ENCODE peak calls at places on chromosomes 7 and 10, in five cellular contexts. F is mammary epithelial cell; V is fibroblast of lung; W is KBM-7; K is stimulated activated CD4-positive, alpha-beta T cell treated with anti-CD3 and anti-CD28 coated beads, Interleukin-2, amount 100 ng/mL, for 48 hours. E is an unnamed sample.

GRCh38 chr10:5013385-5013784 is 9.7 kb upstream of the AKR1C2 start:
- DNase-seq in F (no peak), V (no peak), W (no peak), K (no peak), E (no peak)

GRCh38 chr7:104933433-104934074 is 80.5 kb upstream of the KMT2E start:
- DNase-seq in F (no peak), V (no peak), W (no peak), K (no peak), E (no peak)

GRCh38 chr7:99128076-99128950 is 15.6 kb downstream of the SMURF1 start:
- DNase-seq in F (no peak), V (no peak), W (no peak), K (no peak), E (no peak)

GRCh38 chr7:159042084-159042483 is 102.6 kb downstream of the VIPR2 start:
- DNase-seq in F (no peak), V (no peak), W (no peak), K (no peak), E (no peak)

GRCh38 chr7:111987115-111987826 is 218.9 kb downstream of the DOCK4 start:
- DNase-seq in F (peak; percentile 62), V (peak; percentile 65), W (peak; percentile 80), K (no peak), E (peak; percentile 20)

GRCh38 chr10:31599626-31600504 is 280.8 kb downstream of the ZEB1 start:
- DNase-seq in F (no peak), V (no peak), W (peak; percentile 51), K (no peak), E (no peak)

GRCh38 chr7:140640727-140641531 is at the start of gene DENND2A:
- DNase-seq in F (no peak), V (peak; percentile 70), W (peak; percentile 16), K (no peak), E (no peak)

GRCh38 chr7:151045262-151045661 is 3.1 kb upstream of the ASIC3 start:
- DNase-seq in F (no peak), V (no peak), W (no peak), K (no peak), E (no peak)

GRCh38 chr7:3537210-3537875 is 236.3 kb downstream of the SDK1 start:
- DNase-seq in F (peak; percentile 70), V (peak; percentile 78), W (no peak), K (no peak), E (no peak)

GRCh38 chr10:84826704-84827103 is 498.3 kb downstream of the CCSER2 start:
- DNase-seq in F (no peak), V (peak; percentile 54), W (no peak), K (no peak), E (no peak)